ENCODE peak calls at places on chromosome 2, in five cellular contexts. F is transverse colon, E is uterus, O is sigmoid colon, I is adrenal gland. N is an unnamed sample.

GRCh38 chr2:133380991-133381390 is 187.3 kb downstream of the NCKAP5 start:
- DNase-seq in F (no peak), E (no peak), O (no peak), I (no peak), N (no peak)

GRCh38 chr2:55810621-55811020 is 113.0 kb downstream of the EFEMP1 start:
- DNase-seq in F (no peak), E (no peak), O (no peak), I (no peak), N (no peak)

GRCh38 chr2:146820672-146821071 is 1024.2 kb upstream of the ACVR2A start:
- DNase-seq in F (no peak), E (no peak), O (no peak), I (no peak), N (no peak)

GRCh38 chr2:14535156-14535555 is 97.4 kb upstream of the LRATD1 start:
- DNase-seq in F (no peak), E (no peak), O (no peak), I (no peak), N (peak; percentile 32)

GRCh38 chr2:131026914-131027313 is 66.3 kb downstream of the FAM168B start:
- DNase-seq in F (no peak), E (no peak), O (no peak), I (no peak), N (no peak)

GRCh38 chr2:37284386-37284785 is 40.2 kb downstream of the PRKD3 start:
- DNase-seq in F (no peak), E (no peak), O (no peak), I (no peak), N (no peak)

GRCh38 chr2:52934354-52934898 is 833.2 kb upstream of the CHAC2 start:
- DNase-seq in F (no peak), E (no peak), O (no peak), I (no peak), N (peak; percentile 49)

GRCh38 chr2:241857572-241858121 is 1.0 kb downstream of the PDCD1 start:
- DNase-seq in F (no peak), E (peak; percentile 15), O (peak; percentile 54), I (no peak), N (no peak)

GRCh38 chr2:202387608-202388342 is 11.6 kb downstream of the BMPR2 start:
- DNase-seq in F (no peak), E (no peak), O (no peak), I (no peak), N (no peak)

GRCh38 chr2:168814046-168814445 is 11.6 kb downstream of the NOSTRIN start:
- DNase-seq in F (no peak), E (no peak), O (no peak), I (no peak), N (no peak)

GRCh38 chr2:173741715-173742114 is 223.5 kb downstream of the SP3 start:
- DNase-seq in F (no peak), E (no peak), O (no peak), I (no peak), N (no peak)

GRCh38 chr2:221943078-221943810 is 355.6 kb downstream of the PAX3 start:
- DNase-seq in F (peak; percentile 51), E (peak; percentile 34), O (peak; percentile 94), I (peak; percentile 36), N (no peak)

GRCh38 chr2:100484390-100484789 is 14.1 kb downstream of the NMS start:
- DNase-seq in F (no peak), E (no peak), O (no peak), I (no peak), N (no peak)

GRCh38 chr2:88582030-88582429 is 45.2 kb downstream of the EIF2AK3 start:
- DNase-seq in F (no peak), E (no peak), O (no peak), I (no peak), N (no peak)

GRCh38 chr2:9974344-9974743 is 22.9 kb downstream of the GRHL1 start:
- DNase-seq in F (no peak), E (no peak), O (no peak), I (no peak), N (no peak)

GRCh38 chr2:69770193-69770702 is 28.3 kb downstream of the ANXA4 start:
- DNase-seq in F (peak; percentile 65), E (no peak), O (no peak), I (peak; percentile 45), N (no peak)

GRCh38 chr2:38708900-38709321 is 42.2 kb downstream of the SRSF7 start:
- DNase-seq in F (no peak), E (no peak), O (no peak), I (no peak), N (no peak)

GRCh38 chr2:27376866-27377617 is 3.5 kb downstream of the ZNF513 start:
- DNase-seq in F (no peak), E (no peak), O (no peak), I (no peak), N (no peak)

GRCh38 chr2:119721043-119721442 is 38.7 kb upstream of the PTPN4 start:
- DNase-seq in F (no peak), E (no peak), O (no peak), I (no peak), N (no peak)

GRCh38 chr2:240145461-240145860 is 5.0 kb upstream of the OTOS start:
- DNase-seq in F (no peak), E (no peak), O (no peak), I (no peak), N (no peak)

GRCh38 chr2:95348609-95349567 is 51.7 kb downstream of the KCNIP3 start:
- DNase-seq in F (no peak), E (peak; percentile 41), O (peak; percentile 48), I (no peak), N (no peak)

GRCh38 chr2:110157153-110157793 is 41.7 kb upstream of the MALL start:
- DNase-seq in F (peak; percentile 27), E (no peak), O (no peak), I (no peak), N (no peak)

GRCh38 chr2:54052825-54053718 is 62.3 kb upstream of the ACYP2 start:
- DNase-seq in F (no peak), E (no peak), O (no peak), I (no peak), N (no peak)

GRCh38 chr2:230666885-230667712 is 45.5 kb upstream of the CAB39 start:
- DNase-seq in F (peak; percentile 44), E (no peak), O (no peak), I (no peak), N (no peak)

GRCh38 chr2:166179201-166179600 is 51.4 kb upstream of the SCN1A start:
- DNase-seq in F (no peak), E (no peak), O (no peak), I (no peak), N (no peak)

GRCh38 chr2:151973901-151974199 is 125.0 kb downstream of the CACNB4 start:
- DNase-seq in F (no peak), E (peak; percentile 27), O (no peak), I (no peak), N (no peak)

GRCh38 chr2:46811379-46812310 is 104.0 kb downstream of the MCFD2 start:
- DNase-seq in F (no peak), E (no peak), O (no peak), I (no peak), N (peak; percentile 13)

GRCh38 chr2:105929506-105929905 is 184.8 kb downstream of the NCK2 start:
- DNase-seq in F (peak; percentile 21), E (no peak), O (no peak), I (no peak), N (no peak)

GRCh38 chr2:98730053-98730850 is 680 bp downstream of the MGAT4A start:
- DNase-seq in F (peak; percentile 70), E (peak; percentile 35), O (peak; percentile 75), I (peak; percentile 61), N (peak; percentile 54)

GRCh38 chr2:38406597-38407110 is 29.6 kb upstream of the ATL2 start:
- DNase-seq in F (no peak), E (peak; percentile 55), O (no peak), I (peak; percentile 75), N (no peak)

GRCh38 chr2:180599804-180600203 is 380.6 kb upstream of the UBE2E3 start:
- DNase-seq in F (no peak), E (no peak), O (no peak), I (no peak), N (no peak)

GRCh38 chr2:104429978-104430740 is 423.8 kb upstream of the POU3F3 start:
- DNase-seq in F (no peak), E (no peak), O (no peak), I (no peak), N (no peak)

GRCh38 chr2:106020032-106020431 is 174.1 kb downstream of the UXS1 start:
- DNase-seq in F (no peak), E (peak; percentile 25), O (no peak), I (no peak), N (no peak)

GRCh38 chr2:171248205-171248662 is 87.5 kb upstream of the TLK1 start:
- DNase-seq in F (no peak), E (no peak), O (no peak), I (no peak), N (no peak)

GRCh38 chr2:240287011-240287410 is 146.6 kb upstream of the OTOS start:
- DNase-seq in F (no peak), E (no peak), O (no peak), I (no peak), N (no peak)

GRCh38 chr2:197310271-197310939 is at the start of gene ANKRD44:
- DNase-seq in F (peak; percentile 90), E (peak; percentile 88), O (peak; percentile 96), I (peak; percentile 95), N (peak; percentile 88)
- TF ChIP-seq POLR2A in F (peak; percentile 65), E (peak; percentile 69), O (peak; percentile 42), I (peak; percentile 89), N (no peak)

GRCh38 chr2:216012133-216012829 is 1.1 kb downstream of the MREG start:
- DNase-seq in F (no peak), E (no peak), O (no peak), I (no peak), N (no peak)
- TF ChIP-seq CTCF in F (no peak), E (no peak), O (no peak), I (no peak), N (no peak)

DNA sequence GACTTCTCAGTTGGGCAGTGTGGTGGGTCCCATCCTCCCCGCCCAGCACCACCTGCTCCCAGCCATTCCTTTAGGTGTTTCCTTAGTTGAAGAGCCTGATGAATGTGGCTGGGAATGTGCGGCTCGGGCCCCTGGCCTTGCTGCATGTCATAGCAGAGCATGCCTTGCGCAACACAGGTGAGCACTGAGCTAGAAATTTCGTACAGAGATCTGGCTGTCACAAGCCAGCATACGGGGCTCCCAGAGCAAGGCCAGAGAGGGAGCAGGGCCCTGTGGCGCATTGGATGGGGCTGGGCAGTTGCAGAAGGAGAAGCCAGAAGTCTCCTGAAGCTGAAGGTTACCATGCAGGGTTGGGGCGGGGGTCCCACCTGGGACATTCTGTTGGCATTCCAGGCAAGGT is 129.7 kb downstream of the WDSUB1 start:
- DNase-seq in F (no peak), E (no peak), O (no peak), I (no peak), N (no peak)
- H3K4me1 ChIP-seq in F (peaks cover 51% of the 10 kb centered on the region), E (no peaks in the 10 kb centered on the region), O (no peaks in the 10 kb centered on the region), I (no peaks in the 10 kb centered on the region), N (peaks cover 5% of the 10 kb centered on the region)

DNA sequence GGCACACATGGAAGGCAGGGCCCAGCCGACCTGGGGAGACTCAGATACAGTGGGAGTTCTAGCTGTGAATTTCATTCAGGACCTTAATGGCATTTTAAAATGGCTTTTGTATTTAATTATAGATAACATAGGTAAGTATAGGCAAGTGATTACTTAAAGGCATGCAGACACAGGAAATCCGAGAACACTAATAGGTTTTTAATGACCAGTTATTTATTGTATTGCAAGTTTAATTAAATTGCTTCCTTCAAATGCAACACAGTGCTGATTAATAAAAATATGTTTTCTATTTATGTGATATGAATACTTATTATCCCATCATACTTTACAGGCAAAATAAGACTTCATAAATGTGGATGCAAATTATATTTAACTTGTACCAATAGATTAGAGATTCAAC is 19.7 kb upstream of the SH3RF3 start:
- DNase-seq in F (no peak), E (no peak), O (no peak), I (no peak), N (no peak)
- TF ChIP-seq POLR2A in F (no peak), E (no peak), O (no peak), I (no peak), N (no peak)